ENCODE peak calls at places on chromosomes 13 and 19, in six cellular contexts. H, T, S, M, Y and N are unnamed samples.
A peak's percentile ranks its signal among the peaks of the same experiment; 100 is the strongest.

GRCh38 chr19:33406521-33407139 is 33.1 kb downstream of the CEBPG start:
- DNase-seq in Y (peak; percentile 89), S (peak; percentile 57), M (peak; percentile 68), T (peak; percentile 33), H (peak; percentile 97), N (peak; percentile 5)

GRCh38 chr13:30145709-30146367 is 161.5 kb downstream of the KATNAL1 start:
- DNase-seq in M (no peak), S (no peak), Y (no peak), H (no peak), T (no peak), N (no peak)

GRCh38 chr13:31192306-31192705 is 7.5 kb upstream of the B3GLCT start:
- DNase-seq in S (no peak), M (no peak), H (no peak), T (no peak), Y (no peak), N (no peak)

GRCh38 chr13:66462187-66462586 is 767.9 kb downstream of the PCDH9 start:
- DNase-seq in H (no peak), S (peak; percentile 16), M (no peak), T (no peak), Y (no peak), N (no peak)

GRCh38 chr19:1690570-1691307 is 38.3 kb upstream of the TCF3 start:
- DNase-seq in T (no peak), S (no peak), H (peak; percentile 94), M (peak; percentile 38), Y (peak; percentile 87), N (no peak)

GRCh38 chr13:98691360-98691759 is 61.1 kb downstream of the SLC15A1 start:
- DNase-seq in T (no peak), H (no peak), S (no peak), M (no peak), Y (no peak), N (no peak)

GRCh38 chr19:38977445-38978314 is 2.1 kb upstream of the FBXO17 start:
- DNase-seq in S (no peak), T (peak; percentile 67), Y (no peak), M (no peak), H (no peak), N (no peak)

GRCh38 chr19:35889370-35890112 is 10.8 kb downstream of the NFKBID start:
- DNase-seq in S (no peak), T (no peak), M (no peak), Y (no peak), H (no peak), N (no peak)

GRCh38 chr19:46613525-46613924 is 11.4 kb downstream of the PTGIR start:
- DNase-seq in M (no peak), Y (no peak), T (no peak), S (no peak), H (peak; percentile 44), N (no peak)

GRCh38 chr13:40350283-40350992 is 316.0 kb downstream of the FOXO1 start:
- DNase-seq in S (no peak), T (no peak), M (no peak), Y (no peak), H (no peak), N (no peak)

GRCh38 chr13:114019367-114019766 is 45.5 kb upstream of the C13orf46 start:
- DNase-seq in S (no peak), M (no peak), H (peak; percentile 78), T (peak; percentile 26), Y (peak; percentile 69), N (no peak)

GRCh38 chr13:50124536-50125305 is 109.5 kb downstream of the KCNRG start:
- DNase-seq in H (peak; percentile 83), Y (peak; percentile 69), T (peak; percentile 84), M (no peak), S (no peak), N (no peak)

GRCh38 chr13:75153834-75154233 is 328.1 kb downstream of the TBC1D4 start:
- DNase-seq in M (no peak), T (no peak), Y (no peak), H (no peak), S (no peak), N (no peak)

GRCh38 chr13:109684084-109684835 is 102.1 kb downstream of the IRS2 start:
- DNase-seq in T (no peak), Y (no peak), S (no peak), H (no peak), M (no peak), N (no peak)

GRCh38 chr13:46622013-46622917 is 69.3 kb downstream of the LRCH1 start:
- DNase-seq in Y (no peak), T (no peak), H (no peak), M (no peak), S (no peak), N (no peak)

GRCh38 chr13:44768233-44768632 is 192.1 kb upstream of the TSC22D1 start:
- DNase-seq in M (no peak), Y (no peak), T (no peak), H (no peak), S (no peak), N (no peak)

GRCh38 chr13:53206455-53206854 is 177.8 kb downstream of the OLFM4 start:
- DNase-seq in H (no peak), S (no peak), T (no peak), M (no peak), Y (no peak), N (no peak)

GRCh38 chr19:39951686-39952085 is 17.3 kb upstream of the FCGBP start:
- DNase-seq in T (no peak), H (no peak), M (no peak), Y (no peak), S (no peak), N (no peak)

GRCh38 chr13:112752211-112752610 is 62.4 kb downstream of the ATP11A start:
- DNase-seq in S (no peak), M (no peak), Y (no peak), T (no peak), H (no peak), N (no peak)

GRCh38 chr19:13102666-13103584 is at the start of gene LYL1:
- DNase-seq in S (peak; percentile 98), T (peak; percentile 56), H (peak; percentile 90), Y (peak; percentile 70), M (no peak), N (no peak)

GRCh38 chr19:40607311-40607871 is 6.2 kb downstream of the LTBP4 start:
- DNase-seq in Y (peak; percentile 41), M (no peak), H (peak; percentile 60), T (no peak), S (no peak), N (no peak)

GRCh38 chr13:62933809-62934208 is 1518.2 kb upstream of the PCDH20 start:
- DNase-seq in Y (no peak), T (no peak), M (no peak), S (no peak), H (no peak), N (no peak)

GRCh38 chr19:38392707-38393308 is 4.3 kb downstream of the SPRED3 start:
- DNase-seq in T (no peak), H (no peak), M (no peak), Y (no peak), S (no peak), N (no peak)

GRCh38 chr13:109784590-109785140 is 1.7 kb downstream of the IRS2 start:
- DNase-seq in T (no peak), M (no peak), S (peak; percentile 51), H (peak; percentile 94), Y (peak; percentile 81), N (no peak)

GRCh38 chr19:53294786-53295441 is 27.4 kb upstream of the VN1R4 start:
- DNase-seq in T (no peak), Y (peak; percentile 78), H (peak; percentile 64), M (no peak), S (peak; percentile 2), N (no peak)

GRCh38 chr19:31054430-31054829 is 294.8 kb downstream of the TSHZ3 start:
- DNase-seq in Y (peak; percentile 88), M (peak; percentile 70), S (no peak), H (peak; percentile 90), T (no peak), N (no peak)

GRCh38 chr13:30033681-30034447 is 183.4 kb upstream of the UBL3 start:
- DNase-seq in M (no peak), Y (no peak), S (no peak), T (no peak), H (peak; percentile 17), N (no peak)

GRCh38 chr19:56927791-56928207 is 87.3 kb upstream of the PEG3 start:
- DNase-seq in S (no peak), Y (no peak), H (no peak), T (no peak), M (no peak), N (no peak)

GRCh38 chr19:56933014-56933705 is 92.6 kb upstream of the PEG3 start:
- DNase-seq in Y (no peak), S (no peak), T (no peak), H (no peak), M (no peak), N (no peak)

GRCh38 chr19:56930647-56931592 is 90.4 kb upstream of the PEG3 start:
- DNase-seq in S (no peak), H (no peak), M (no peak), T (no peak), Y (no peak), N (no peak)

DNA sequence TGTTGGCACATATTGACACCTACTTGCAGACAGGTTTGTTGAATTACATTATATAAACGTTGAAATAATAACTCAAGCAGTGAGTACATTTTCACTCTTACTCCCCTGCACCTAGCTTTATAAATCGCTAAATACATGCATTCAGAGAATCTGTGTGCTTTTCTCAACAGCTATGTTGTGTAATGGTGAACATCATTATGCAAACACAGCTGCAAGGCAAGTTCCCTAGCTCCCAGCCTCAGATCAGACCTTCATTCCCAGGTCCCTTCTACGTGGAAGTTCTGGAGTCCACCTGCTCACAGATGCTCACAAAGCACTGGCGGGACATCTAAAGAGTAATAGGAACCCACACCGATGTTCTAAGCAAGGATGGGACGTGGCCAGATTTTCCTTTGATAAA is 86.8 kb upstream of the PEG3 start:
- DNase-seq in Y (no peak), H (no peak), T (no peak), M (no peak), S (no peak), N (no peak)
- H3K9ac ChIP-seq in Y (no peak overlapping the region), H (no peak overlapping the region), T (no peak overlapping the region), M (no peak overlapping the region), S (no peak overlapping the region), N (no peak overlapping the region)

DNA sequence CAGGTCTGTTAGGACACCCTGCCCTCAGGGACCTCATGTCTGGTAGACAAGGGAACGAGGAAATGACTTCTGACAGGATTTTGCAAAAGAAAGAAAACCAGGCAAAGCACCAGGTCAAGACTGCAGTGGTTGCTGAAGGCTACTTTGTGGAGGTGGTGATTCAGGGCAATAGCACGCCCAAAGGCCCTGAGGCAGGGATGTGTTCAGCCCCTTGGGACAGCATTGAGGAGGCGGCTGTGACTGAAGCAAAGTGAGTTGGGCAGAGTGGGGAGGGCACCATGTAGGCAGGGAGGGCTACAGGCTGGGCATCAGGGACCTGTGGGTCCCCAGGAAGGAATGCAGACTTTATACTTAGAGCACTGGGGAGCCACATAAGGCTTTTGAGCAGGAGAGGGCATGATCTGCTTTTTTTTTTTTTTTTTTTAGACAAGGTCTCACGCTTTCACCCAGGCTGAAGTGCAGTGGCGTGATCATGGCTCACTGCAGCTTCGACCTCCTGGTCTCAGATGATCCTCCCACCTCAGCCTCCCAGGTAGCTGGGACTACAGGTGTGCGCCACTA is 10.8 kb upstream of the HOMER3 start:
- DNase-seq in Y (no peak), H (no peak), M (no peak), S (peak; percentile 17), T (no peak), N (no peak)
- H3K27ac ChIP-seq in Y (no peak overlapping the region), H (no peak overlapping the region), M (no peak overlapping the region), S (no peak overlapping the region), T (no peak overlapping the region), N (no peak overlapping the region)

GRCh38 chr19:50513746-50514345 is at the start of gene ASPDH:
- DNase-seq in S (no peak), Y (no peak), M (no peak), T (no peak), H (peak; percentile 54), N (no peak)
- H3K9ac ChIP-seq in S (no peak within 1 kb of the TSS), Y (no peak within 1 kb of the TSS), M (no peak within 1 kb of the TSS), T (no peak within 1 kb of the TSS), H (no peak within 1 kb of the TSS), N (no peak within 1 kb of the TSS)

GRCh38 chr13:80214521-80214941 is 126.4 kb downstream of the SPRY2 start:
- DNase-seq in Y (no peak), M (no peak), T (no peak), H (no peak), S (no peak), N (peak; percentile 70)
- H3K27ac ChIP-seq in Y (no peak overlapping the region), M (no peak overlapping the region), T (no peak overlapping the region), H (no peak overlapping the region), S (no peak overlapping the region), N (peak overlapping the region; percentile 44)